ENCODE peak calls at places on chromosome 20, in ten cellular contexts. Q is ecto neural progenitor cell; L is heart left ventricle; G is activated CD8-positive, alpha-beta memory T cell treated with anti-CD3 and anti-CD28 coated beads, Interleukin-2, amount 10 ng/mL, durations not matched to agents 7 days and 5 days; P is activated naive CD8-positive, alpha-beta T cell treated with anti-CD3 and anti-CD28 coated beads, Interleukin-2, amount 50 U/mL, for 24 hours; V is HFFc6; T is nucleus accumbens; S is IMR-90; R is head of caudate nucleus; Y is effector CD8-positive, alpha-beta T cell. Z is an unnamed sample.
A peak's percentile ranks its signal among the peaks of the same experiment; 100 is the strongest.

GRCh38 chr20:47356526-47357295 is at the start of gene ZMYND8:
- DNase-seq in Q (peak; percentile 97), L (peak; percentile 89), G (peak; percentile 96), P (peak; percentile 92), V (peak; percentile 91), T (peak; percentile 96), S (peak; percentile 92), R (peak; percentile 99), Y (peak; percentile 94), Z (peak; percentile 98)

GRCh38 chr20:63463400-63464288 is 8.8 kb downstream of the KCNQ2 start:
- DNase-seq in Q (no peak), L (no peak), G (no peak), P (no peak), V (no peak), T (no peak), S (no peak), R (peak; percentile 84), Y (no peak), Z (no peak)

GRCh38 chr20:15297059-15297875 is 959.9 kb upstream of the FLRT3 start:
- DNase-seq in Q (no peak), L (no peak), G (no peak), P (no peak), V (no peak), T (no peak), S (no peak), R (no peak), Y (no peak), Z (no peak)

GRCh38 chr20:37994512-37994911 is 38.7 kb downstream of the TTI1 start:
- DNase-seq in Q (no peak), L (no peak), G (no peak), P (no peak), V (no peak), T (no peak), S (peak; percentile 64), R (no peak), Y (no peak), Z (no peak)

GRCh38 chr20:17795449-17796095 is 95.8 kb downstream of the BANF2 start:
- DNase-seq in Q (no peak), L (no peak), G (no peak), P (no peak), V (no peak), T (no peak), S (no peak), R (no peak), Y (no peak), Z (no peak)

GRCh38 chr20:21515300-21516179 is 1.7 kb upstream of the NKX2-2 start:
- DNase-seq in Q (peak; percentile 77), L (no peak), G (peak; percentile 31), P (peak; percentile 5), V (no peak), T (no peak), S (no peak), R (no peak), Y (no peak), Z (no peak)

GRCh38 chr20:47438464-47439381 is 63.0 kb upstream of the NCOA3 start:
- DNase-seq in Q (no peak), L (no peak), G (peak; percentile 57), P (no peak), V (no peak), T (no peak), S (no peak), R (peak; percentile 41), Y (no peak), Z (no peak)

GRCh38 chr20:61575151-61575937 is 323.3 kb downstream of the CDH4 start:
- DNase-seq in Q (no peak), L (no peak), G (no peak), P (no peak), V (no peak), T (no peak), S (no peak), R (no peak), Y (no peak), Z (no peak)

GRCh38 chr20:23441850-23442313 is 2.4 kb downstream of the CSTL1 start:
- DNase-seq in Q (peak; percentile 88), L (peak; percentile 69), G (peak; percentile 78), P (peak; percentile 72), V (peak; percentile 74), T (peak; percentile 43), S (peak; percentile 72), R (peak; percentile 87), Y (peak; percentile 41), Z (no peak)

GRCh38 chr20:39885975-39886649 is 802.9 kb downstream of the MAFB start:
- DNase-seq in Q (peak; percentile 55), L (peak; percentile 66), G (no peak), P (peak; percentile 10), V (peak; percentile 69), T (no peak), S (peak; percentile 88), R (peak; percentile 63), Y (no peak), Z (peak; percentile 67)

GRCh38 chr20:37297066-37297736 is 7.7 kb downstream of the MANBAL start:
- DNase-seq in Q (no peak), L (no peak), G (no peak), P (no peak), V (peak; percentile 91), T (no peak), S (peak; percentile 84), R (no peak), Y (no peak), Z (no peak)

GRCh38 chr20:22425344-22426295 is 158.8 kb downstream of the FOXA2 start:
- DNase-seq in Q (no peak), L (no peak), G (no peak), P (no peak), V (no peak), T (no peak), S (no peak), R (no peak), Y (no peak), Z (no peak)

GRCh38 chr20:19737025-19737424 is 21.0 kb upstream of the RIN2 start:
- DNase-seq in Q (peak; percentile 16), L (no peak), G (no peak), P (no peak), V (peak; percentile 24), T (no peak), S (peak; percentile 48), R (no peak), Y (no peak), Z (no peak)

GRCh38 chr20:21103582-21104465 is 2.3 kb downstream of the LINC00237 start:
- DNase-seq in Q (no peak), L (no peak), G (no peak), P (no peak), V (no peak), T (no peak), S (no peak), R (no peak), Y (no peak), Z (peak; percentile 60)

GRCh38 chr20:32433311-32434021 is 75.3 kb downstream of the ASXL1 start:
- DNase-seq in Q (no peak), L (peak; percentile 46), G (no peak), P (no peak), V (no peak), T (no peak), S (no peak), R (peak; percentile 32), Y (no peak), Z (no peak)